ENCODE peak calls at places on chromosomes 16 and 17, in ten cellular contexts. M, J, T, Z, K, A, P, O, U and V are unnamed samples.

GRCh38 chr16:17372383-17372782 is 98.4 kb downstream of the XYLT1 start:
- DNase-seq in U (no peak), M (no peak), A (no peak), P (no peak), Z (no peak), T (no peak), J (peak; percentile 50), K (no peak), O (no peak), V (no peak)

GRCh38 chr17:82097187-82097918 is 683 bp downstream of the FASN start:
- DNase-seq in M (no peak), O (no peak), P (no peak), U (no peak), T (no peak), Z (peak; percentile 74), J (peak; percentile 28), A (no peak), K (no peak), V (no peak)

GRCh38 chr16:54281535-54282201 is 4.9 kb downstream of the IRX3 start:
- DNase-seq in Z (no peak), M (no peak), O (no peak), K (no peak), T (no peak), U (no peak), A (no peak), P (no peak), J (no peak), V (no peak)

GRCh38 chr17:81453712-81454111 is 58.5 kb downstream of the BAHCC1 start:
- DNase-seq in O (no peak), A (no peak), U (no peak), M (no peak), T (no peak), Z (no peak), P (no peak), K (no peak), J (no peak), V (no peak)

GRCh38 chr17:78130080-78130438 is 512 bp upstream of the TMC8 start:
- DNase-seq in M (no peak), T (no peak), A (no peak), K (no peak), U (no peak), O (no peak), J (no peak), Z (no peak), P (no peak), V (no peak)

GRCh38 chr16:77169650-77170236 is 21.2 kb upstream of the MON1B start:
- DNase-seq in P (peak; percentile 42), T (no peak), Z (no peak), A (no peak), M (no peak), J (peak; percentile 43), K (no peak), O (no peak), U (no peak), V (no peak)

GRCh38 chr17:76276461-76277299 is 11.5 kb downstream of the UBALD2 start:
- DNase-seq in A (no peak), M (no peak), Z (no peak), P (peak; percentile 42), T (no peak), J (peak; percentile 52), O (no peak), U (no peak), K (no peak), V (no peak)

GRCh38 chr16:4257646-4258556 is 14.9 kb downstream of the TFAP4 start:
- DNase-seq in P (no peak), Z (no peak), U (no peak), J (no peak), T (no peak), K (no peak), M (no peak), A (no peak), O (no peak), V (no peak)

GRCh38 chr17:65553009-65553645 is 8.3 kb downstream of the AXIN2 start:
- DNase-seq in P (no peak), A (no peak), J (peak; percentile 90), U (no peak), T (no peak), M (no peak), Z (no peak), K (no peak), O (no peak), V (no peak)

GRCh38 chr17:32634167-32634566 is 147.4 kb downstream of the CDK5R1 start:
- DNase-seq in Z (no peak), P (no peak), T (no peak), J (no peak), A (no peak), K (no peak), O (no peak), M (no peak), U (no peak), V (no peak)

GRCh38 chr16:85989376-85989775 is 90.4 kb downstream of the IRF8 start:
- DNase-seq in O (no peak), J (no peak), Z (no peak), M (no peak), U (no peak), K (no peak), P (no peak), A (no peak), T (no peak), V (no peak)

GRCh38 chr17:76199466-76199865 is 40.8 kb downstream of the RNF157 start:
- DNase-seq in M (peak; percentile 44), O (no peak), P (no peak), A (peak; percentile 68), U (no peak), K (peak; percentile 67), T (no peak), Z (no peak), J (no peak), V (no peak)